ENCODE peak calls at places on chromosomes 16 and 17, in nine cellular contexts. B is neuronal stem cell, Y is fibroblast of pulmonary artery, G is GM19239, R is A549, T is left ventricle myocardium inferior, O is B cell, I is PC-9, L is epithelial cell of esophagus. K is an unnamed sample.

GRCh38 chr17:38898291-38898679 is 27.1 kb upstream of the LASP1NB start:
- DNase-seq in B (no peak), Y (no peak), G (no peak), R (no peak), T (no peak), O (no peak), I (peak), L (no peak), K (no peak)

GRCh38 chr17:67440311-67441051 is 63.4 kb downstream of the PITPNC1 start:
- DNase-seq in B (no peak), Y (peak), G (no peak), R (no peak), T (no peak), O (no peak), I (no peak), L (peak), K (no peak)

GRCh38 chr16:57004387-57005250 is 15.3 kb downstream of the NLRC5 start:
- DNase-seq in B (no peak), Y (no peak), G (no peak), R (no peak), T (no peak), O (no peak), I (no peak), L (peak), K (no peak)

GRCh38 chr17:77645441-77646430 is 312.8 kb upstream of the TNRC6C start:
- DNase-seq in B (no peak), Y (peak), G (no peak), R (no peak), T (no peak), O (no peak), I (no peak), L (no peak), K (no peak)

GRCh38 chr17:30236807-30237206 is 1.3 kb upstream of the SLC6A4 start:
- DNase-seq in B (peak), Y (peak), G (peak), R (peak), T (peak), O (peak), I (peak), L (peak), K (peak)

GRCh38 chr16:1206326-1206725 is 18.7 kb downstream of the TPSG1 start:
- DNase-seq in B (no peak), Y (no peak), G (no peak), R (no peak), T (no peak), O (no peak), I (no peak), L (no peak), K (no peak)

GRCh38 chr16:30748634-30749445 is 615 bp downstream of the PHKG2 start:
- DNase-seq in B (peak), Y (peak), G (no peak), R (peak), T (no peak), O (no peak), I (peak), L (peak), K (peak)

GRCh38 chr17:13728751-13729150 is 127.0 kb upstream of the HS3ST3A1 start:
- DNase-seq in B (no peak), Y (no peak), G (no peak), R (no peak), T (no peak), O (no peak), I (no peak), L (peak), K (no peak)

GRCh38 chr17:44655983-44656700 is at the start of gene MEIOC:
- DNase-seq in B (peak), Y (no peak), G (peak), R (peak), T (no peak), O (peak), I (no peak), L (peak), K (no peak)

GRCh38 chr17:76271669-76272540 is 6.8 kb downstream of the UBALD2 start:
- DNase-seq in B (no peak), Y (no peak), G (peak), R (no peak), T (no peak), O (peak), I (no peak), L (no peak), K (peak)

GRCh38 chr17:61400058-61400785 is 579 bp downstream of the TBX2 start:
- DNase-seq in B (no peak), Y (peak), G (no peak), R (peak), T (no peak), O (peak), I (peak), L (no peak), K (no peak)

GRCh38 chr17:18039535-18040286 is 503 bp downstream of the GID4 start:
- DNase-seq in B (peak), Y (no peak), G (peak), R (peak), T (no peak), O (no peak), I (peak), L (peak), K (peak)

GRCh38 chr17:78883533-78884131 is 19.4 kb downstream of the CEP295NL start:
- DNase-seq in B (peak), Y (peak), G (no peak), R (peak), T (peak), O (peak), I (peak), L (peak), K (peak)

GRCh38 chr16:4897328-4897727 is 39.6 kb downstream of the PPL start:
- DNase-seq in B (no peak), Y (no peak), G (no peak), R (no peak), T (no peak), O (no peak), I (no peak), L (no peak), K (no peak)

GRCh38 chr16:29321585-29321984 is 84.9 kb downstream of the NPIPB11 start:
- DNase-seq in B (no peak), Y (no peak), G (no peak), R (no peak), T (no peak), O (no peak), I (no peak), L (no peak), K (no peak)

GRCh38 chr17:1480747-1481465 is 11.6 kb downstream of the MYO1C start:
- DNase-seq in B (no peak), Y (no peak), G (no peak), R (no peak), T (no peak), O (no peak), I (no peak), L (no peak), K (no peak)

GRCh38 chr17:40791808-40792436 is 7.8 kb downstream of the KRT28 start:
- DNase-seq in B (peak), Y (peak), G (no peak), R (peak), T (no peak), O (no peak), I (no peak), L (peak), K (no peak)

GRCh38 chr17:48615212-48615962 is at the start of gene HOXB8:
- DNase-seq in B (no peak), Y (no peak), G (no peak), R (no peak), T (no peak), O (no peak), I (no peak), L (no peak), K (no peak)

GRCh38 chr16:30340621-30341020 is 14.5 kb downstream of the CD2BP2 start:
- DNase-seq in B (no peak), Y (no peak), G (no peak), R (no peak), T (no peak), O (no peak), I (no peak), L (no peak), K (no peak)

GRCh38 chr17:79931517-79932309 is 92.5 kb upstream of the CBX4 start:
- DNase-seq in B (no peak), Y (no peak), G (no peak), R (no peak), T (no peak), O (peak), I (no peak), L (peak), K (no peak)

GRCh38 chr17:19448341-19449268 is 37.6 kb downstream of the RNF112 start:
- DNase-seq in B (no peak), Y (peak), G (no peak), R (no peak), T (no peak), O (no peak), I (peak), L (peak), K (no peak)

GRCh38 chr16:27526169-27526568 is 23.5 kb downstream of the GTF3C1 start:
- DNase-seq in B (no peak), Y (no peak), G (no peak), R (no peak), T (peak), O (no peak), I (no peak), L (no peak), K (no peak)

GRCh38 chr17:71176315-71176714 is 944.5 kb upstream of the SOX9 start:
- DNase-seq in B (no peak), Y (no peak), G (no peak), R (no peak), T (no peak), O (no peak), I (no peak), L (no peak), K (no peak)

GRCh38 chr16:31099860-31100638 is 5.5 kb upstream of the VKORC1 start:
- DNase-seq in B (no peak), Y (peak), G (no peak), R (no peak), T (no peak), O (no peak), I (no peak), L (peak), K (no peak)

GRCh38 chr17:63365366-63366237 is 80.5 kb downstream of the CYB561 start:
- DNase-seq in B (no peak), Y (peak), G (no peak), R (no peak), T (no peak), O (no peak), I (no peak), L (no peak), K (no peak)

GRCh38 chr17:15213381-15214087 is 51.6 kb downstream of the PMP22 start:
- DNase-seq in B (peak), Y (peak), G (no peak), R (no peak), T (no peak), O (peak), I (no peak), L (peak), K (no peak)

GRCh38 chr17:42405963-42406495 is 17.0 kb downstream of the CAVIN1 start:
- DNase-seq in B (no peak), Y (peak), G (peak), R (peak), T (peak), O (peak), I (peak), L (peak), K (peak)

GRCh38 chr17:57931488-57932137 is 23.6 kb downstream of the CUEDC1 start:
- DNase-seq in B (no peak), Y (no peak), G (no peak), R (no peak), T (no peak), O (no peak), I (no peak), L (peak), K (no peak)

GRCh38 chr17:6996256-6997111 is 635 bp downstream of the ALOX12 start:
- DNase-seq in B (no peak), Y (no peak), G (no peak), R (no peak), T (no peak), O (no peak), I (no peak), L (no peak), K (no peak)

GRCh38 chr17:76716834-76717205 is 6.1 kb upstream of the MXRA7 start:
- DNase-seq in B (no peak), Y (peak), G (no peak), R (no peak), T (no peak), O (no peak), I (no peak), L (peak), K (no peak)

GRCh38 chr16:31700200-31700529 is 172.5 kb downstream of the AHSP start:
- DNase-seq in B (no peak), Y (no peak), G (no peak), R (peak), T (no peak), O (no peak), I (no peak), L (no peak), K (no peak)

GRCh38 chr17:30573603-30574175 is 96.5 kb downstream of the GOSR1 start:
- DNase-seq in B (no peak), Y (no peak), G (no peak), R (no peak), T (no peak), O (no peak), I (no peak), L (no peak), K (no peak)

GRCh38 chr17:66953661-66954060 is 10.8 kb upstream of the CACNG4 start:
- DNase-seq in B (no peak), Y (no peak), G (no peak), R (no peak), T (no peak), O (no peak), I (no peak), L (no peak), K (no peak)